ENCODE peak calls at places on chromosome 4, in ten cellular contexts. Y is adrenal gland, T is sigmoid colon, N is breast epithelium, G is transverse colon, B is suprapubic skin, Z is ovary, C is endothelial cell of umbilical vein, V is esophagus muscularis mucosa, R is esophagus squamous epithelium. W is an unnamed sample.

GRCh38 chr4:34318773-34319172 is 1925.5 kb downstream of the ARAP2 start:
- DNase-seq in Y (no peak), T (no peak), N (no peak), G (no peak), B (no peak), Z (no peak), C (no peak), V (no peak), R (no peak), W (no peak)

GRCh38 chr4:94285666-94286065 is 57.0 kb downstream of the HPGDS start:
- DNase-seq in Y (no peak), T (no peak), N (no peak), G (no peak), B (no peak), Z (no peak), C (peak; percentile 58), V (no peak), R (no peak), W (no peak)

GRCh38 chr4:788636-789297 is 37.2 kb downstream of the CPLX1 start:
- DNase-seq in Y (peak; percentile 90), T (peak; percentile 64), N (peak; percentile 81), G (no peak), B (no peak), Z (peak; percentile 76), C (no peak), V (no peak), R (no peak), W (peak; percentile 77)

GRCh38 chr4:122329876-122330595 is 48.8 kb upstream of the ADAD1 start:
- DNase-seq in Y (no peak), T (no peak), N (no peak), G (no peak), B (no peak), Z (no peak), C (no peak), V (no peak), R (no peak), W (no peak)

GRCh38 chr4:108360857-108361820 is 192.4 kb upstream of the LEF1 start:
- DNase-seq in Y (no peak), T (no peak), N (no peak), G (no peak), B (no peak), Z (no peak), C (no peak), V (peak; percentile 80), R (no peak), W (no peak)

GRCh38 chr4:21067351-21067750 is 367.1 kb downstream of the PACRGL start:
- DNase-seq in Y (no peak), T (no peak), N (no peak), G (no peak), B (no peak), Z (no peak), C (no peak), V (no peak), R (no peak), W (no peak)

GRCh38 chr4:94412019-94413017 is 39.4 kb upstream of the PDLIM5 start:
- DNase-seq in Y (peak; percentile 20), T (no peak), N (no peak), G (no peak), B (no peak), Z (no peak), C (peak; percentile 95), V (no peak), R (no peak), W (no peak)

GRCh38 chr4:11259837-11260236 is 168.9 kb downstream of the HS3ST1 start:
- DNase-seq in Y (no peak), T (no peak), N (no peak), G (no peak), B (no peak), Z (no peak), C (no peak), V (no peak), R (no peak), W (no peak)

GRCh38 chr4:182297659-182298058 is 54.5 kb downstream of the TENM3 start:
- DNase-seq in Y (no peak), T (no peak), N (no peak), G (no peak), B (no peak), Z (no peak), C (no peak), V (peak; percentile 86), R (no peak), W (no peak)

GRCh38 chr4:142660728-142661127 is 185.4 kb downstream of the INPP4B start:
- DNase-seq in Y (no peak), T (no peak), N (no peak), G (no peak), B (no peak), Z (no peak), C (no peak), V (no peak), R (no peak), W (no peak)
- TF ChIP-seq CTCF in Y (no peak), T (no peak), N (no peak), G (no peak), B (no peak), Z (no peak), C (no peak), V (no peak), R (no peak), W (no peak)

DNA sequence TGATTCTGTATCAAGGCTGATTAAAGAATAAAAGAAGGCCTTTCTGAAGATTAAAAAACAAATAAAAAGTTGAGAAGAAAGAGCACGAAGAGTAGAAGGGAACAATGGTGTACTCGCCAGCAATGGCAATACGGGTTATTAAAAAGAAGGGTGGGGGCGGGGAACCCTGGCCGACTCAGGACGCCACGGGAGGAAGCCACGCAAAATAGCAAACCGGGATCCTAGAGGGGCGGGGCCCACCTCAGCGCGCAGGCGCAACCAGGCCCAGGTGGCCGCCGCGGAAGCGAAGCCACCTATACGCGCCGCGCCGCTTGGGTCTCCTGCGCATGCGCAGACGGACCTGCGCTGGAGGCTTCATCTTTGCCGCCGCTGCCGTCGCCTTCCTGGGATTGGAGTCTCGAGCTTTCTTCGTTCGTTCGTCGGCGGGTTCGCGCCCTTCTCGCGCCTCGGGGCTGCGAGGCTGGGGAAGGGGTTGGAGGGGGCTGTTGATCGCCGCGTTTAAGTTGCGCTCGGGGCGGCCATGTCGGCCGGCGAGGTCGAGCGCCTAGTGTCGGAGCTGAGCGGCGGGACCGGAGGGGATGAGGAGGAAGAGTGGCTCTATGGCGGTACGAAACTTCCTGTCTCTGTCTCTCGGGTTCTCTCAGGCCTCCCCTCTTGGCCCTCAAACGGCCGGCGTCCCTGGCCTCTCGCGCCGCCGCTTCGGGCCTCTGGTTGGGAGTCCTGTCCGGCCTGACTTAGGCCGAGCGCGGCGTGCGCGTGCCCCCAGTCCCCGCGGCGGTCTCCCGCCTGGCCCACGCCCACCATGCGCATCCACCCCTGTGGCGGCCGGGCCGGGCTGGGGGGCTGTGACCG is at the start of gene FIP1L1:
- DNase-seq in Y (peak; percentile 95), T (peak; percentile 97), N (peak; percentile 94), G (peak; percentile 97), B (peak; percentile 95), Z (peak; percentile 98), C (peak; percentile 95), V (peak; percentile 98), R (peak; percentile 65), W (peak; percentile 96)
- TF ChIP-seq POLR2A in Y (peak; percentile 86), T (peak; percentile 79), N (peak; percentile 78), G (peak; percentile 84), B (peak; percentile 81), Z (peak; percentile 84), C (peak; percentile 95), V (peak; percentile 61), R (no peak), W (no peak)

DNA sequence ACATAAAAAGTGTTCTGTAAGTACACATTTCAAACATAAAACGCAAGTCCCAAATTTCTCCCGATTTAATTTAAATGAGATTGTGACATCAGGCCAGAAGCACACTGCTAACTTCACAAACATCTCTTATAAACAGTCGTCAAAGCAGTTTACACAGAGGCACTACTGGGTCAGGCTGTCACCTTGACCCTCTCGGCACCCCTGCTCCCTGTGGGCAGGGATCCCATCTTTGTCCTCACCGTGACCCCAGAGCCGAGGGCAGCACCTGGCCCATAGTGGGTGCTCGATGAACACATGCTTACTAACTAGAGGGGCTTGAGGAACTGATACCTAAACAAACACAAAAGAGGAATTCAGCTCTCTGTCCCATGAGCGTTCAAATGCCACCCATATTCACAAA is 22.2 kb downstream of the QDPR start:
- DNase-seq in Y (no peak), T (no peak), N (no peak), G (no peak), B (no peak), Z (no peak), C (no peak), V (no peak), R (no peak), W (no peak)
- H3K36me3 ChIP-seq in Y (peaks cover 45% of the 10 kb centered on the region), T (peaks cover 14% of the 10 kb centered on the region), N (no peaks in the 10 kb centered on the region), G (no peaks in the 10 kb centered on the region), B (peaks cover 50% of the 10 kb centered on the region), Z (no peaks in the 10 kb centered on the region), C (peaks cover 7% of the 10 kb centered on the region), V (peaks cover 77% of the 10 kb centered on the region), R (no peaks in the 10 kb centered on the region), W (peaks cover 86% of the 10 kb centered on the region)

DNA sequence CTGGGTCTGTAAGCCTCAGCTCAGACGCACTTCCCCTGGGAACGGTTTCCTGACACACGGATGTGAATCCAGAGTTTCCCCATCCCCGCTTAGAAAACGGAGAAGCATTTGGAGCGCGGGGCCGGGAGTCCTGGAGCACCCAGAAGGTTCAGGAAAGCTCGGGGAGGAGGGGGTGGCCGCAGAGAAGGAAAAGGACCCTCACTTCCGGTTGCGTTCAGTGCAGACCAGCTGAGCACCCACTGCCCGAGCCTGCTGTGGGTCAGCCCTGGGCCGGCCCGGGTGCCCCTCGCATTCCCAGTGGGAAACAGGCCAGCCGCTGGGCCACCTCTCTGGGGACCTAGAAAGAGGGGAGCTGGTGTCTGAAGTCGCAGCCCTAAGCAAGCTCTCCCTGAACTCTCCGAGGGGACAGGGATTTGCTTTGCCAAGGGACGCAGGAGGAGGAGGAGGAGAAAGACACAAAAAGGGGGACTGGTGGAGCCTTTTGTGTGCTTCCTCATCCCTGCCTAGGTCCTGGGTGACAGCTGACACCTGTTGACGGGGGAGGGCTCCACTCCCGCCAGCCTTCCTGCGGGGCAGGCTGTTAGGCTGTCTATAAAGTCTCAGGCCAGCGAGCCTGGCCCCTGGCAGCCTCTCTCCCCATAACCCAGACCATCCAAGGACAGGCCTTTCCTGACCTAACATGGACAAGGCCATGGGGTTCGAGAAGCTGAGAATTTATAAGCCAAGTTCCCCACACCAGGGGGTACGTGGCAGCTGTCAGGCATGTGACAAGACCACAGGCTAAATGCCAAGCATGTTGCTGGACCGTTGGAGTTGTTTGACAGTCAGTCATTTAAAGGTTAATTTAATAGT is 696 bp upstream of the EVC2 start:
- DNase-seq in Y (no peak), T (peak; percentile 82), N (no peak), G (no peak), B (no peak), Z (peak; percentile 59), C (no peak), V (no peak), R (no peak), W (no peak)
- TF ChIP-seq CTCF in Y (no peak), T (no peak), N (no peak), G (no peak), B (no peak), Z (no peak), C (no peak), V (no peak), R (no peak), W (no peak)

DNA sequence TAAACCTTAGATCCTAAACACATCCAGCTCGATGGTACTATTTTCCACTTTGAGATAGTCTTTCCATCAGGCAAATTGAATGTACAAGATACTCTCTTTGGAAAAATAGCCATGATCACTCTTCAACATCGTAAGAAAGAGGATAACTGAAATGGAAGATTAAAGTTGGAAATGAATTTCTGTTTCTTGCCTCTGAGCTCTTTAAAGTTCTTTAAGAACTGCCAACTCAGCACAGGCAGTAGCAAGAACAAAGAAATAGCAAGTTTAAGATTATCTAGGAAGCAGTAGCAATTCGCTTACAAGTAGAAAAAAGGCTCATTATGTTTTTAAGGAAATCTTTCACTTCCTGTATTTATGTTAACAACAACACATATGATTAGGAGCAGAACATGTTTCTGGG is 127.6 kb downstream of the CDS1 start:
- DNase-seq in Y (no peak), T (no peak), N (no peak), G (no peak), B (no peak), Z (no peak), C (peak; percentile 44), V (no peak), R (no peak), W (no peak)
- TF ChIP-seq POLR2A in Y (no peak), T (no peak), N (no peak), G (no peak), B (no peak), Z (no peak), C (no peak), V (no peak), R (no peak), W (no peak)